ENCODE peak calls at places on chromosomes 12 and 14, in five cellular contexts. T is tibial artery, E is trophoblast cell, Y is thoracic aorta, O is body of pancreas. C is an unnamed sample.

GRCh38 chr12:49750027-49750977 is 8.9 kb downstream of the TMBIM6 start:
- DNase-seq in T (no peak), E (peak; percentile 33), Y (no peak), O (no peak), C (no peak)

GRCh38 chr14:73729556-73730265 is 15.5 kb upstream of the PNMA1 start:
- DNase-seq in T (peak; percentile 66), E (no peak), Y (no peak), O (no peak), C (no peak)

GRCh38 chr12:57216931-57217871 is 607 bp downstream of the NXPH4 start:
- DNase-seq in T (no peak), E (no peak), Y (no peak), O (no peak), C (no peak)

GRCh38 chr12:114311966-114312365 is 94.0 kb downstream of the TBX5 start:
- DNase-seq in T (no peak), E (no peak), Y (peak; percentile 31), O (no peak), C (no peak)

GRCh38 chr12:113424915-113425823 is 3.0 kb downstream of the SDSL start:
- DNase-seq in T (no peak), E (peak; percentile 64), Y (no peak), O (peak; percentile 49), C (peak; percentile 61)

GRCh38 chr12:90970471-90970870 is 15.5 kb upstream of the CCER1 start:
- DNase-seq in T (no peak), E (no peak), Y (no peak), O (no peak), C (no peak)

GRCh38 chr14:102085503-102085902 is 1.3 kb downstream of the HSP90AA1 start:
- DNase-seq in T (no peak), E (no peak), Y (no peak), O (no peak), C (no peak)

GRCh38 chr14:94111276-94112095 is 950 bp downstream of the IFI27 start:
- DNase-seq in T (no peak), E (no peak), Y (no peak), O (no peak), C (no peak)

GRCh38 chr12:16269941-16270340 is 7.5 kb downstream of the SLC15A5 start:
- DNase-seq in T (no peak), E (no peak), Y (no peak), O (no peak), C (no peak)

GRCh38 chr12:122028601-122029560 is 7.2 kb downstream of the BCL7A start:
- DNase-seq in T (no peak), E (no peak), Y (no peak), O (peak; percentile 18), C (no peak)

GRCh38 chr14:92729632-92730358 is 18.6 kb downstream of the LGMN start:
- DNase-seq in T (no peak), E (no peak), Y (no peak), O (no peak), C (no peak)

GRCh38 chr12:109452489-109452888 is 24.6 kb downstream of the KCTD10 start:
- DNase-seq in T (no peak), E (no peak), Y (no peak), O (no peak), C (no peak)

GRCh38 chr12:31947971-31948370 is 11.2 kb upstream of the RESF1 start:
- DNase-seq in T (no peak), E (peak; percentile 67), Y (no peak), O (no peak), C (no peak)

GRCh38 chr12:31877884-31878283 is 81.3 kb upstream of the RESF1 start:
- DNase-seq in T (no peak), E (no peak), Y (no peak), O (no peak), C (no peak)

DNA sequence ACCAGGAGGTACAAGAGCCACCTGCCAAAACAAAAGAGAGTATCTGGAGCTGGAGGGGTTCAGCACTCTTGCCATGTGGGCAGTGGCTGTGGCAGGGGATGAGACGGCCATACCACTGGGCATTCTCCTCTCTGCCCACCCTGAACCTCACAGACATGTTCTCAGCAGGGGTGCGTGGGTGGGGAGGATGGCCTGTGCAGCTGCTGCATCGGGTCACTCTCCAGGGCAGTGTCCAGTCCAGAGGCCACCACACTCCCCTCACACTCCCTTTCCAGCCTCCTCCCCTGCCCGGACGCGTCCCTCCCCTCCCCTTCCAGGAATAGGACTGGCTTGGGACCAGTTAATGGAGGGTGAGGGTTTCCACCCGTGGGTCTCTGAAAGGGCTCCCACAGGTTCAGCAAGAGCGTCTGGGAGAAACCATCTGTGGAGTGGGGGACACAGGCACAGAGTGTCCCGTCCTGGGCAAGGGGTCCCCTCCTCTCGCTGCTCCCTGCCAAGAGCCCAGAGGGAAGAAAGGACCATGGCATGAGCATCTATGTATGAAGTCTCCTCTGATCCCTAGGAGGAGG is 501 bp downstream of the C1R start:
- DNase-seq in T (no peak), E (no peak), Y (no peak), O (peak; percentile 43), C (no peak)
- H3K4me3 ChIP-seq in T (peak overlapping the region; percentile 57), E (no peak overlapping the region), Y (peak overlapping the region; percentile 83), O (no peak overlapping the region), C (peak overlapping the region; percentile 52)

DNA sequence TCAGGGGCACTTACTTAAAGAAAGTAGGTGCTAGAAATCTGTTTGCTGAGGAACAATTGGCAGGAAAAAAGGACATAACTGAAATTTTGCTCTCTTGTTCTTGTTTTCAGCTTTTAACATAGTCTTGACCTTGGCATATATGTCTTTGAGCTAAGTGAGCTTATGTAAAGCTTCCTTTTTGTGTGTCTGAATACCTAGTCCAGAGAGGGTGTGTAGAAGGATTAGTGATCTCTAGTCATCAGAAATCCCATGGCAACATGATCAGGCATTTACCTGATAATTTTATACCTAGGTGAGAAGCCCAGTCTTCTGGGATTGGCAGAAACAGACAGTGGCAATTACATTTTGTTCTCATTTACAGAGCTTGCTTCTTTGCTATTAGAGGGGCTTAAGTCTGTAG is 166.1 kb downstream of the SNAPC1 start:
- DNase-seq in T (no peak), E (no peak), Y (no peak), O (no peak), C (no peak)
- H3K4me3 ChIP-seq in T (no peak overlapping the region), E (no peak overlapping the region), Y (no peak overlapping the region), O (no peak overlapping the region), C (no peak overlapping the region)

GRCh38 chr14:96038558-96038919 is 623 bp upstream of the C14orf132 start:
- DNase-seq in T (no peak), E (no peak), Y (no peak), O (no peak), C (no peak)

GRCh38 chr14:96037891-96038557 is 1.1 kb upstream of the C14orf132 start:
- DNase-seq in T (peak; percentile 90), E (no peak), Y (peak; percentile 60), O (no peak), C (peak; percentile 57)

GRCh38 chr14:96039633-96040311 is 610 bp downstream of the C14orf132 start:
- DNase-seq in T (no peak), E (no peak), Y (no peak), O (no peak), C (no peak)

GRCh38 chr14:96040836-96041371 is 1.7 kb downstream of the C14orf132 start:
- DNase-seq in T (no peak), E (no peak), Y (no peak), O (no peak), C (no peak)

GRCh38 chr14:96038920-96039632 is at the start of gene C14orf132:
- DNase-seq in T (peak; percentile 88), E (peak; percentile 52), Y (peak; percentile 29), O (peak; percentile 64), C (peak; percentile 58)
- H3K4me3 ChIP-seq in T (peak within 1 kb of the TSS; percentile 71), E (peak within 1 kb of the TSS; percentile 76), Y (peak within 1 kb of the TSS; percentile 89), O (peak within 1 kb of the TSS; percentile 18), C (peak within 1 kb of the TSS; percentile 87)

DNA sequence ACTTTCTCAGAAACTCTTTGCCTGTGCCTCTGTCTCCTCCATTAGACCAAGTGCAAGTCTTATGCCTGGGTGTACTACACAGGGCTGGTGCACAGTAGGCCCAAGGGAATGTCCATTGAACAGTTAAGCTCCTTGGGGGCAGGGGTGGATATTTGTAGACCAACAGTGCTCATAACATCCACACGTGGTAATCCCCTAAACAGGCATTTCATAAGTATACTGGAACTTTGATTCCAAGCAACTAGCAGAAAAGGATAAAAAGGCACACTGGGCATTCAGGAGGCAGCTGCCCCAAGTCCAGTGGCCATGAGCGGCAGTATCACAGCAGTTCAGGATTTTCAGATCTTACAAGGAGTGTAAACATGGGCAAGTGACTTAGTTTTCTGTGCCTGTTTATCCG is 16.8 kb downstream of the NUAK1 start:
- DNase-seq in T (no peak), E (no peak), Y (no peak), O (no peak), C (no peak)
- H3K4me3 ChIP-seq in T (no peak overlapping the region), E (no peak overlapping the region), Y (no peak overlapping the region), O (no peak overlapping the region), C (no peak overlapping the region)

C was measured in stomach.